ENCODE peak calls at places on chromosomes 5 and 9, in nine cellular contexts. C is heart left ventricle, L is transverse colon, N is tibial nerve, I is GM12892, V is prostate gland, F is right lobe of liver, X is A549, J is GM12891. P is an unnamed sample.

GRCh38 chr9:104836235-104836634 is 72.3 kb downstream of the NIPSNAP3B start:
- DNase-seq in C (no peak), L (no peak), N (no peak), I (no peak), V (no peak), F (no peak), X (no peak), J (no peak), P (no peak)

GRCh38 chr9:3014164-3014563 is 170.3 kb upstream of the PUM3 start:
- DNase-seq in C (no peak), L (no peak), N (no peak), I (no peak), V (no peak), F (no peak), X (no peak), J (no peak), P (no peak)

GRCh38 chr9:108467653-108468324 is 388.0 kb downstream of the ACTL7B start:
- DNase-seq in C (no peak), L (peak), N (no peak), I (no peak), V (no peak), F (peak), X (peak), J (no peak), P (no peak)

GRCh38 chr9:89923961-89924504 is 319.2 kb downstream of the GADD45G start:
- DNase-seq in C (no peak), L (no peak), N (no peak), I (no peak), V (no peak), F (peak), X (no peak), J (no peak), P (peak)

GRCh38 chr9:13282998-13283397 is 3.5 kb upstream of the MPDZ start:
- DNase-seq in C (no peak), L (no peak), N (no peak), I (no peak), V (no peak), F (no peak), X (no peak), J (no peak), P (no peak)

GRCh38 chr9:97512966-97513560 is 11.6 kb downstream of the TMOD1 start:
- DNase-seq in C (no peak), L (no peak), N (no peak), I (no peak), V (no peak), F (no peak), X (no peak), J (no peak), P (no peak)

GRCh38 chr5:1380011-1380817 is 35.3 kb upstream of the CLPTM1L start:
- DNase-seq in C (peak), L (peak), N (no peak), I (no peak), V (peak), F (peak), X (peak), J (peak), P (no peak)

GRCh38 chr9:35749515-35750255 is 598 bp downstream of the RGP1 start:
- DNase-seq in C (no peak), L (peak), N (no peak), I (no peak), V (peak), F (peak), X (peak), J (peak), P (peak)

GRCh38 chr9:72788966-72789365 is 163.9 kb downstream of the ALDH1A1 start:
- DNase-seq in C (no peak), L (no peak), N (no peak), I (no peak), V (no peak), F (no peak), X (no peak), J (no peak), P (no peak)

GRCh38 chr9:4211806-4212205 is 88.1 kb downstream of the GLIS3 start:
- DNase-seq in C (no peak), L (no peak), N (no peak), I (no peak), V (no peak), F (no peak), X (no peak), J (no peak), P (no peak)

GRCh38 chr5:71874521-71874920 is 155.4 kb downstream of the CARTPT start:
- DNase-seq in C (no peak), L (no peak), N (no peak), I (no peak), V (no peak), F (no peak), X (no peak), J (no peak), P (no peak)

GRCh38 chr5:157100140-157100679 is 8.6 kb downstream of the HAVCR2 start:
- DNase-seq in C (no peak), L (no peak), N (no peak), I (no peak), V (no peak), F (peak), X (peak), J (no peak), P (no peak)

GRCh38 chr5:180975338-180975737 is 13.3 kb upstream of the BTNL3 start:
- DNase-seq in C (no peak), L (no peak), N (no peak), I (no peak), V (no peak), F (no peak), X (no peak), J (peak), P (no peak)

GRCh38 chr5:43627028-43627427 is 24.0 kb downstream of the NNT start:
- DNase-seq in C (peak), L (peak), N (no peak), I (no peak), V (no peak), F (no peak), X (peak), J (no peak), P (no peak)

GRCh38 chr9:20297646-20298084 is 324.6 kb downstream of the MLLT3 start:
- DNase-seq in C (no peak), L (peak), N (no peak), I (no peak), V (no peak), F (no peak), X (peak), J (no peak), P (no peak)

GRCh38 chr9:14236586-14236985 is 77.4 kb downstream of the NFIB start:
- DNase-seq in C (no peak), L (no peak), N (no peak), I (no peak), V (no peak), F (no peak), X (no peak), J (no peak), P (no peak)

GRCh38 chr9:92808726-92809451 is 44.3 kb upstream of the BICD2 start:
- DNase-seq in C (peak), L (peak), N (no peak), I (peak), V (peak), F (peak), X (peak), J (peak), P (peak)

GRCh38 chr9:126420148-126420547 is 93.5 kb downstream of the MVB12B start:
- DNase-seq in C (no peak), L (no peak), N (no peak), I (no peak), V (no peak), F (no peak), X (no peak), J (no peak), P (no peak)

GRCh38 chr5:151675956-151676712 is 10.6 kb downstream of the SPARC start:
- DNase-seq in C (no peak), L (no peak), N (no peak), I (no peak), V (no peak), F (no peak), X (no peak), J (no peak), P (no peak)

GRCh38 chr9:88184986-88185385 is 46.7 kb upstream of the SPATA31C2 start:
- DNase-seq in C (no peak), L (no peak), N (no peak), I (no peak), V (no peak), F (no peak), X (no peak), J (no peak), P (no peak)

GRCh38 chr5:17206021-17206420 is 11.4 kb upstream of the BASP1 start:
- DNase-seq in C (no peak), L (no peak), N (no peak), I (no peak), V (no peak), F (no peak), X (no peak), J (no peak), P (no peak)

GRCh38 chr5:96661841-96662724 is at the start of gene CAST:
- DNase-seq in C (peak), L (peak), N (peak), I (peak), V (peak), F (peak), X (peak), J (peak), P (peak)

GRCh38 chr5:96663608-96664007 is 1.4 kb downstream of the CAST start:
- DNase-seq in C (no peak), L (no peak), N (no peak), I (no peak), V (peak), F (no peak), X (no peak), J (no peak), P (no peak)

GRCh38 chr5:96661101-96661840 is 905 bp upstream of the CAST start:
- DNase-seq in C (no peak), L (peak), N (no peak), I (no peak), V (peak), F (peak), X (peak), J (peak), P (no peak)

GRCh38 chr5:96664669-96665068 is 2.5 kb downstream of the CAST start:
- DNase-seq in C (no peak), L (no peak), N (no peak), I (no peak), V (no peak), F (no peak), X (no peak), J (no peak), P (no peak)

DNA sequence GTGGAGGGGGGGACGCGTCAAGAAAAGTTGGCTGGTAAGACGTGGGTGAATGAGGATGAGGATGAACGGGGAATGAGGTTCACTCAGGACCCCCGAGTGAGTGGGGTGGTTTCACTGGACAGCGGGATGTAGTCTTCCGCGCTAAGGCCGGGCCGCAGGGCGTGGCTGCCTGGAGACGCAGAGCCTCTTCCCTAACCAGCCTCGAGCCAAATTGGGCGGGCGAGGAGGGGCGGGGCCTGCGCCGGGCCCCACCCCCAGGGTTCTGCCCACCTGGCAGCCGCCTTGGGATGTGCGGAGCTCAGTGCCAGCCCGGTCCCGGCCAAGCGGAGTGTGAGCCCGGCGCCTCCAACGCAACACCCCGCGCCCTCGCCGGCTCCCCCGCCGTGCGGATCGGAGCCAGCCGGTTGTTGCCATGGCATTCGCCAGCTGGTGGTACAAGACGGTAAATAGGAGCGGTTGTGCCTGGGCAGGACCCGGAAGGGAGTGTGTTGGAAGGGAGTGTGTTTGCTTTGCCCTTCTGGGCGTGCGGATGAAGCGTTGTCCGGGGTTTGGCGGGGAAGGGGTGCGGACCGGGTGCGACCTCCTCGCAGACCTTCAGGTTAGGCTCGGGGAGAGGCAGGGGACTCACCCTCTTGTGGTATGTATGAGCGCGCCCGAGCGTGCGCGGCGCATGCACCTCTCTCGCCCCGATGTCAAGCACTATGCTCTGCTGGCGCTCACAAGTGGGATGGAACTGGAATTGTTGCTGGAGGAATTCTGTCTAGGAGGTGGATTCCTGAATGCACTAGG is 743 bp downstream of the CAST start:
- DNase-seq in C (peak), L (peak), N (peak), I (peak), V (peak), F (peak), X (peak), J (peak), P (peak)
- TF ChIP-seq POLR2A in C (peak), L (peak), N (peak), I (peak), V (peak), F (peak), X (peak), J (no peak), P (peak)

GRCh38 chr9:135955981-135956797 is 5.0 kb downstream of the UBAC1 start:
- DNase-seq in C (no peak), L (no peak), N (no peak), I (no peak), V (no peak), F (no peak), X (no peak), J (no peak), P (no peak)

GRCh38 chr9:135959814-135960213 is 1.4 kb downstream of the UBAC1 start:
- DNase-seq in C (no peak), L (no peak), N (no peak), I (no peak), V (no peak), F (no peak), X (no peak), J (no peak), P (no peak)

GRCh38 chr9:135958485-135958884 is 2.7 kb downstream of the UBAC1 start:
- DNase-seq in C (peak), L (no peak), N (no peak), I (no peak), V (no peak), F (no peak), X (no peak), J (no peak), P (no peak)

GRCh38 chr9:135957431-135957830 is 3.7 kb downstream of the UBAC1 start:
- DNase-seq in C (no peak), L (no peak), N (no peak), I (no peak), V (no peak), F (no peak), X (no peak), J (no peak), P (no peak)

DNA sequence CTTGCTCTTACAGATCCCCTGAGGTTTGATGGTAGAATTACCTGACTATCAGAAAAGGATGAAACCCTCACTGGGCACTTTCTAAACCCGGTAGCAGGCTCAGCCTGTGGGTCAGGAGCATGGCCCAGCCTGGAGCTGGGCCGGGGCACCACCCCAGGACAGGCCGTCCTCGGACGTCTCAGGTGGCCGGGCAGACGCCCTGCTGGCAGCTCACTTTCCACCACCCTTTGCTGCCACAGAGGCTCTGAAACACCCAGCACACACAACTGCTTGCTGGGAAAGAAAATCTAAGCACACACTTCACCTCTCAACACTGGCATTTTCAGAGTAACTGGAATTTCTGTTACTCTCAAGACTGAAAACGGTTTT is 4.4 kb downstream of the UBAC1 start:
- DNase-seq in C (no peak), L (no peak), N (no peak), I (no peak), V (no peak), F (no peak), X (no peak), J (no peak), P (no peak)
- TF ChIP-seq POLR2A in C (no peak), L (no peak), N (no peak), I (no peak), V (no peak), F (no peak), X (no peak), J (no peak), P (no peak)

GRCh38 chr5:153066281-153066680 is 424.2 kb upstream of the GRIA1 start:
- DNase-seq in C (no peak), L (no peak), N (no peak), I (no peak), V (no peak), F (no peak), X (no peak), J (no peak), P (no peak)

GRCh38 chr5:153067869-153068268 is 422.6 kb upstream of the GRIA1 start:
- DNase-seq in C (no peak), L (no peak), N (no peak), I (no peak), V (no peak), F (no peak), X (no peak), J (no peak), P (no peak)
- TF ChIP-seq POLR2A in C (no peak), L (no peak), N (no peak), I (no peak), V (no peak), F (no peak), X (no peak), J (no peak), P (no peak)

GRCh38 chr9:136655244-136656225 is 7.2 kb upstream of the EGFL7 start:
- DNase-seq in C (peak), L (no peak), N (no peak), I (no peak), V (no peak), F (peak), X (no peak), J (no peak), P (no peak)
- TF ChIP-seq POLR2A in C (no peak), L (no peak), N (peak), I (no peak), V (no peak), F (no peak), X (no peak), J (no peak), P (no peak)

GRCh38 chr5:159099049-159099760 is 511 bp downstream of the EBF1 start:
- DNase-seq in C (peak), L (no peak), N (no peak), I (no peak), V (no peak), F (peak), X (peak), J (no peak), P (no peak)
- TF ChIP-seq POLR2A in C (no peak), L (no peak), N (no peak), I (peak), V (no peak), F (no peak), X (peak), J (no peak), P (no peak)

DNA sequence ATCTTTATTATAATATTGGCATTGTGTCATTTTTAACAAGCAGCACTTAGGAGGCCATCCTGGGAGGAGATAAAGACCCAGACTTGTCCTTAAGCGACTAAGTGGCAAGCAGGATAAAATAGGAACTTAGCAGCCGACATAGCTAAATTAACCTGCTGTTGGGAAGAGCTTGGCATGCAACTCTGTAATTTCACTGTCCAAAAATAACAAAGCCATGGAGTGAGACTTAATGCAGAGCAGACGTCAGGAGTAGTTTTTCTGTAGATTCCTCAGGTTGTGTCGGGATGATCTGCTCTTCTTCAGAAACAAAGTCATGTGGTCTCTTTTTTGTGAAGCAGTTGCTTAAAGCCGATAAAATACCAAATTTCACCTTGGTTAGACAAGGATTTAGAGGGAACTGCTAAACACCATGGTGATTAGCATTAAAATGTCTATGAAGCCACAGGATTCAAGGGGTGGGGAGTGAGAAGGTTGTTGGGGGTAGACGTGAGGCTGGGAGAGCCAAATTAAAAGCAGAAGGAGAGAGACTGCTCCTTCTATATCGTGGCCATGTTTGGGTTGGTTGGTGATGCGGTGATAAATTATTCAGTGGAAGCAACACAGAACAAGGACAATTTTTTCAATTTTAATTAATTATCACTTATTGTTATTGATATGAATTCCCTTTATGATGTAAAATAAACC is 303.0 kb downstream of the CSNK1G3 start:
- DNase-seq in C (no peak), L (no peak), N (no peak), I (no peak), V (no peak), F (no peak), X (no peak), J (no peak), P (no peak)
- TF ChIP-seq POLR2A in C (no peak), L (no peak), N (no peak), I (no peak), V (no peak), F (no peak), X (no peak), J (no peak), P (no peak)

P was measured in suprapubic skin.